ENCODE peak calls at places on chromosomes 13 and 19, in six cellular contexts. M is A673, P is cardiac fibroblast, T is lower leg skin, O is GM12878, C is fibroblast of the aortic adventitia. E is an unnamed sample.

GRCh38 chr13:80562423-80562822 is 221.5 kb upstream of the SPRY2 start:
- DNase-seq in M (peak; percentile 92), P (no peak), T (no peak), O (no peak), C (no peak), E (no peak)

GRCh38 chr19:41351339-41352245 is 2.1 kb downstream of the TGFB1 start:
- DNase-seq in M (no peak), P (peak; percentile 54), T (peak; percentile 73), O (no peak), C (peak; percentile 53), E (peak; percentile 58)

GRCh38 chr13:106302843-106303242 is 232.6 kb downstream of the EFNB2 start:
- DNase-seq in M (no peak), P (no peak), T (no peak), O (no peak), C (no peak), E (no peak)

GRCh38 chr13:110272227-110272626 is 34.7 kb downstream of the COL4A1 start:
- DNase-seq in M (no peak), P (no peak), T (peak; percentile 7), O (no peak), C (no peak), E (no peak)

GRCh38 chr19:48879025-48879572 is 6.9 kb downstream of the PPP1R15A start:
- DNase-seq in M (no peak), P (no peak), T (no peak), O (no peak), C (no peak), E (no peak)

GRCh38 chr13:108069521-108070210 is 145.7 kb downstream of the LIG4 start:
- DNase-seq in M (no peak), P (no peak), T (no peak), O (no peak), C (no peak), E (no peak)

GRCh38 chr19:3115916-3116602 is 19.8 kb upstream of the GNA15 start:
- DNase-seq in M (no peak), P (no peak), T (no peak), O (no peak), C (no peak), E (no peak)

GRCh38 chr19:49921871-49922755 is 6.9 kb upstream of the ATF5 start:
- DNase-seq in M (no peak), P (peak; percentile 72), T (no peak), O (no peak), C (peak; percentile 69), E (no peak)

GRCh38 chr19:5954293-5954692 is 23.6 kb downstream of the RANBP3 start:
- DNase-seq in M (no peak), P (peak; percentile 50), T (no peak), O (no peak), C (no peak), E (no peak)

GRCh38 chr19:12952488-12953455 is 4.3 kb downstream of the GADD45GIP1 start:
- DNase-seq in M (no peak), P (peak; percentile 92), T (no peak), O (no peak), C (peak; percentile 93), E (no peak)

GRCh38 chr13:110525328-110526319 is 35.9 kb downstream of the RAB20 start:
- DNase-seq in M (no peak), P (no peak), T (no peak), O (peak; percentile 35), C (no peak), E (no peak)

GRCh38 chr19:6970478-6970877 is 50.8 kb downstream of the MBD3L2B start:
- DNase-seq in M (peak; percentile 73), P (no peak), T (no peak), O (no peak), C (no peak), E (no peak)

GRCh38 chr13:80131204-80131603 is 209.7 kb downstream of the SPRY2 start:
- DNase-seq in M (peak; percentile 60), P (peak; percentile 77), T (peak; percentile 23), O (no peak), C (peak; percentile 70), E (peak; percentile 60)

GRCh38 chr19:2546128-2547032 is 70.5 kb downstream of the GADD45B start:
- DNase-seq in M (no peak), P (peak; percentile 55), T (peak; percentile 79), O (no peak), C (no peak), E (peak; percentile 59)

GRCh38 chr19:17075860-17076538 is 422 bp downstream of the MYO9B start:
- DNase-seq in M (peak; percentile 42), P (no peak), T (peak; percentile 35), O (no peak), C (no peak), E (no peak)

GRCh38 chr13:99432637-99433542 is 68.4 kb upstream of the TM9SF2 start:
- DNase-seq in M (peak; percentile 60), P (peak; percentile 86), T (peak; percentile 79), O (peak; percentile 97), C (peak; percentile 40), E (peak; percentile 34)

GRCh38 chr19:17765069-17765618 is 13.9 kb downstream of the FCHO1 start:
- DNase-seq in M (no peak), P (no peak), T (peak; percentile 47), O (no peak), C (no peak), E (no peak)

GRCh38 chr13:27825153-27825552 is 32.9 kb downstream of the GSX1 start:
- DNase-seq in M (no peak), P (no peak), T (no peak), O (no peak), C (no peak), E (no peak)

GRCh38 chr19:42461700-42462324 is 19.1 kb upstream of the CXCL17 start:
- DNase-seq in M (no peak), P (no peak), T (no peak), O (no peak), C (no peak), E (no peak)

GRCh38 chr13:20461481-20461859 is 64.2 kb downstream of the CRYL1 start:
- DNase-seq in M (peak; percentile 24), P (peak; percentile 32), T (no peak), O (no peak), C (peak; percentile 21), E (no peak)

GRCh38 chr19:30523791-30524190 is 151.6 kb downstream of the ZNF536 start:
- DNase-seq in M (no peak), P (no peak), T (no peak), O (no peak), C (no peak), E (no peak)

GRCh38 chr13:41085961-41086360 is 24.7 kb downstream of the WBP4 start:
- DNase-seq in M (peak; percentile 13), P (no peak), T (no peak), O (no peak), C (no peak), E (no peak)

GRCh38 chr13:29137995-29138394 is 317.9 kb downstream of the MTUS2 start:
- DNase-seq in M (peak; percentile 2), P (no peak), T (no peak), O (no peak), C (no peak), E (no peak)

GRCh38 chr19:8517551-8518442 is 3.8 kb upstream of the ZNF414 start:
- DNase-seq in M (no peak), P (peak; percentile 91), T (no peak), O (no peak), C (peak; percentile 61), E (no peak)

DNA sequence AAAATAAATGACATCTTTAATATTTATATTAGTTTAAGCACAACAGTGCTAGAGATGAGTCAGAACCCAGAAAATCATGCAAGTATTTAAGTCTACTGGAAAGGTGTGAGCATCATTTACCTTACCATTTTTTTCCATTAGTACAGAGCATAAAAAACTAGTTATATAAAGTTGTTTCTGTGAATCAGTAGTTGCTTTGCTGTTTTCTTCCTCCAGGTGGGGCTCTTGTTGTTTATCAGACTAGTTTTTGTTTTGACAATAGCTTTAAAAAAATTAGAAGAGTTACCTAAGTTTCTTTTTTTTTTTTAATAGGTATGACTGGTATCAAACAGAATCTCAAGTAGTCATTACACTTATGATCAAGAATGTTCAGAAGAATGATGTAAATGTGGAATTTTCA is 12.7 kb downstream of the SUGT1 start:
- DNase-seq in M (peak; percentile 34), P (peak; percentile 55), T (no peak), O (no peak), C (peak; percentile 36), E (no peak)
- TF ChIP-seq CTCF in M (peak; percentile 64), P (peak; percentile 51), T (no peak), O (peak; percentile 53), C (peak; percentile 40), E (no peak)

GRCh38 chr19:18868380-18869230 is 27.4 kb downstream of the CERS1 start:
- DNase-seq in M (no peak), P (no peak), T (no peak), O (no peak), C (no peak), E (no peak)
- TF ChIP-seq CTCF in M (no peak), P (no peak), T (no peak), O (no peak), C (no peak), E (no peak)

GRCh38 chr19:10981496-10981895 is 20.7 kb downstream of the SMARCA4 start:
- DNase-seq in M (no peak), P (no peak), T (no peak), O (no peak), C (no peak), E (no peak)

GRCh38 chr19:10985502-10985901 is 24.7 kb downstream of the SMARCA4 start:
- DNase-seq in M (no peak), P (no peak), T (no peak), O (no peak), C (no peak), E (no peak)

GRCh38 chr19:10987621-10988297 is 26.9 kb downstream of the SMARCA4 start:
- DNase-seq in M (no peak), P (no peak), T (no peak), O (no peak), C (no peak), E (no peak)

GRCh38 chr19:10986301-10987127 is 25.7 kb downstream of the SMARCA4 start:
- DNase-seq in M (no peak), P (no peak), T (no peak), O (no peak), C (no peak), E (no peak)

DNA sequence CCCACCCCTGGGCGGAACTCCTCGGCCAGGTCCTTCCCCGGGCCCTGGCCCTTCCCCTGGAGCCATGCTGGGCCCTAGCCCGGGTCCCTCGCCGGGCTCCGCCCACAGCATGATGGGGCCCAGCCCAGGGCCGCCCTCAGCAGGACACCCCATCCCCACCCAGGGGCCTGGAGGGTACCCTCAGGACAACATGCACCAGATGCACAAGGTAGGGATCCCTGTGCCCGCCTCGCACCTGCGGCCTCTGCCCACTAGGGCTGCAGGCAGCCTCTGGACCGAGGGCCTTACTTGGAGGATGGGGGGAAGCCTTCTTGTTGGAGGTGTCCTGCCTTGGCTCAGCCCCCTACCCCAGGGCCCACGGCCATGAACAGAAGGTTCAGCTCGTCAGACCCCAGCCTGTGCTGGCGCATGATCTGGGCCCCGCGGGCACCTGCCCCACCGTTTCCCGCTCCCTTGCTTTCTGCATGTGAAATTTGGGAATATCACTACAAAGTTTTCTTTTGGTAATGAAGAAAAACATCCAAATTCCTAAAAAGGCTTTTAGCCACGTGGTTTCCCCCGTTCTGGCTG is 23.4 kb downstream of the SMARCA4 start:
- DNase-seq in M (no peak), P (no peak), T (no peak), O (no peak), C (no peak), E (no peak)
- TF ChIP-seq CTCF in M (no peak), P (no peak), T (no peak), O (no peak), C (no peak), E (no peak)

DNA sequence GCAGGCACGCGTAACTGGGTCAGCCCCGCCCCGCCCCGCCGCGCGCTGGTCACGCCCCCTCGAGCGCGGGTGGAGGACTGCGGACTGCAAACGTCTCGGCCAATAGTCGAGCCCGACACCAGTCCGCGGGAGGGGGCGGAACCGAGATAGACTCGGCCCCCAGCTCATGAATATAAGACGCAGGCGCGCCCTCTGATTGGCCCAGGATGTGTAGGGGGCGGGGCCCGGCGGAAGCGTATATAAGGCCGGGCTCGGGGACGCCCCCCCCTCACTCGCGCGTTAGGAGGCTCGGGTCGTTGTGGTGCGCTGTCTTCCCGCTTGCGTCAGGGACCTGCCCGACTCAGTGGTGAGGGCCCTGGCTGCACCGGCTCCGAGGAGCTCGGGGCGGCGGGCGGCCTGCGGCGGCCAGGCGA is at the start of gene CIRBP:
- DNase-seq in M (peak; percentile 99), P (peak; percentile 100), T (peak; percentile 100), O (peak; percentile 86), C (peak; percentile 99), E (peak; percentile 99)
- TF ChIP-seq CTCF in M (no peak), P (no peak), T (no peak), O (no peak), C (no peak), E (no peak)

E was measured in omental fat pad.